ENCODE peak calls at places on chromosome 1, in four cellular contexts. P is sigmoid colon, C is NCI-H2081, F is prostate gland. M is an unnamed sample.

GRCh38 chr1:111417755-111418154 is 9.8 kb downstream of the OVGP1 start:
- DNase-seq in F (no peak), P (no peak), C (no peak), M (no peak)

GRCh38 chr1:208324005-208324404 is 79.8 kb upstream of the PLXNA2 start:
- DNase-seq in P (no peak), F (no peak), C (no peak), M (no peak)

GRCh38 chr1:193408782-193409293 is 222.4 kb upstream of the B3GALT2 start:
- DNase-seq in C (no peak), F (peak; percentile 28), P (peak; percentile 81), M (peak; percentile 63)

GRCh38 chr1:43439121-43439581 is 14.6 kb downstream of the HYI start:
- DNase-seq in P (peak; percentile 55), F (no peak), C (no peak), M (no peak)

GRCh38 chr1:41542196-41542955 is 57.9 kb upstream of the EDN2 start:
- DNase-seq in P (peak; percentile 15), F (no peak), C (no peak), M (no peak)

GRCh38 chr1:209107535-209107934 is 476.0 kb upstream of the CAMK1G start:
- DNase-seq in C (no peak), P (no peak), F (no peak), M (no peak)

GRCh38 chr1:47569681-47570470 is 132.0 kb downstream of the FOXD2 start:
- DNase-seq in C (no peak), P (no peak), F (peak; percentile 72), M (peak; percentile 85)

GRCh38 chr1:68174173-68175113 is 57.9 kb downstream of the WLS start:
- DNase-seq in F (peak; percentile 57), C (no peak), P (peak; percentile 86), M (peak; percentile 86)

GRCh38 chr1:170660281-170660713 is 3.6 kb upstream of the PRRX1 start:
- DNase-seq in F (no peak), C (no peak), P (no peak), M (no peak)

GRCh38 chr1:22959545-22960360 is 12.9 kb downstream of the LACTBL1 start:
- DNase-seq in F (no peak), C (no peak), P (no peak), M (no peak)

GRCh38 chr1:16921391-16922185 is at the start of gene CROCC:
- DNase-seq in P (peak; percentile 69), C (no peak), F (no peak), M (no peak)

GRCh38 chr1:184194251-184194650 is 142.7 kb downstream of the TSEN15 start:
- DNase-seq in P (no peak), C (no peak), F (no peak), M (no peak)

GRCh38 chr1:85111709-85112108 is 63.4 kb upstream of the MCOLN3 start:
- DNase-seq in C (no peak), F (no peak), P (no peak), M (no peak)

GRCh38 chr1:189962171-189962570 is 515.5 kb downstream of the BRINP3 start:
- DNase-seq in P (no peak), F (no peak), C (no peak), M (no peak)

GRCh38 chr1:24929091-24929875 is 793 bp downstream of the RUNX3 start:
- DNase-seq in P (peak; percentile 56), C (no peak), F (no peak), M (no peak)